ENCODE peak calls at places on chromosomes 11 and 22, in nine cellular contexts. X is kidney; L is Peyer's patch; P is heart right ventricle; E is CD4-positive, CD25-positive, alpha-beta regulatory T cell; F is lung; R is H9; V is upper lobe of right lung; S is A549. B is an unnamed sample. For H3K4me1, the result is how much of the 10 kb centered on the place peaks cover.

GRCh38 chr22:44549021-44549420 is 51.0 kb upstream of the RTL6 start:
- DNase-seq in E (no peak), L (no peak), X (no peak), P (no peak), V (peak), S (no peak), R (no peak), F (no peak), B (no peak)

GRCh38 chr11:104623518-104623917 is 274.7 kb downstream of the CASP12 start:
- DNase-seq in E (no peak), R (no peak), V (no peak), X (no peak), P (no peak), L (no peak), S (no peak), F (no peak), B (peak)

GRCh38 chr11:119049081-119049480 is 7.9 kb downstream of the HYOU1 start:
- DNase-seq in V (no peak), S (no peak), E (no peak), F (no peak), X (peak), R (no peak), L (no peak), P (no peak), B (no peak)

GRCh38 chr22:39932918-39933649 is 27.1 kb upstream of the TMA7B start:
- DNase-seq in L (peak), X (no peak), F (no peak), R (peak), V (no peak), S (peak), E (peak), P (no peak), B (peak)

GRCh38 chr11:27296406-27296994 is 66.5 kb downstream of the CCDC34 start:
- DNase-seq in S (peak), F (no peak), V (no peak), R (no peak), P (no peak), X (no peak), E (peak), L (no peak), B (peak)

GRCh38 chr11:94181943-94182342 is 53.3 kb downstream of the PANX1 start:
- DNase-seq in V (no peak), P (no peak), F (no peak), E (no peak), X (no peak), R (no peak), S (no peak), L (no peak), B (no peak)

GRCh38 chr22:39153220-39153860 is 860 bp upstream of the CBX7 start:
- DNase-seq in S (no peak), V (peak), F (no peak), E (no peak), X (peak), P (no peak), L (peak), R (peak), B (no peak)

GRCh38 chr22:43216738-43217137 is 29.8 kb upstream of the TTLL12 start:
- DNase-seq in V (no peak), S (no peak), L (no peak), E (no peak), R (no peak), P (no peak), X (peak), F (no peak), B (no peak)

GRCh38 chr11:58626915-58627483 is 4.5 kb downstream of the CNTF start:
- DNase-seq in L (no peak), F (no peak), S (no peak), P (no peak), X (no peak), E (no peak), V (no peak), R (no peak), B (no peak)

GRCh38 chr11:122491486-122491885 is 164.0 kb upstream of the UBASH3B start:
- DNase-seq in V (no peak), S (no peak), R (no peak), F (no peak), P (peak), L (no peak), E (peak), X (no peak), B (no peak)

GRCh38 chr22:48711669-48712068 is 1116.0 kb downstream of the BRD1 start:
- DNase-seq in V (peak), X (peak), R (no peak), F (no peak), E (no peak), S (no peak), L (no peak), P (no peak), B (no peak)

GRCh38 chr11:26901162-26901561 is 92.8 kb upstream of the FIBIN start:
- DNase-seq in F (no peak), X (no peak), R (no peak), V (no peak), L (no peak), S (no peak), P (no peak), E (no peak), B (no peak)

GRCh38 chr11:2987881-2988280 is 4.2 kb downstream of the NAP1L4 start:
- DNase-seq in V (no peak), S (no peak), P (no peak), L (no peak), F (no peak), R (no peak), E (peak), X (no peak), B (no peak)

GRCh38 chr22:44615146-44615545 is 86.9 kb upstream of the PRR5 start:
- DNase-seq in S (no peak), R (no peak), L (no peak), F (no peak), V (no peak), E (no peak), X (peak), P (no peak), B (no peak)

GRCh38 chr11:9535189-9535781 is 38.2 kb upstream of the WEE1 start:
- DNase-seq in F (peak), E (peak), R (peak), V (peak), X (no peak), S (no peak), P (peak), L (peak), B (peak)

GRCh38 chr11:66467756-66468155 is 1.1 kb downstream of the PELI3 start:
- DNase-seq in R (peak), X (peak), P (no peak), E (peak), L (peak), S (no peak), F (peak), V (no peak), B (peak)

GRCh38 chr11:106495046-106495445 is 417.6 kb downstream of the AASDHPPT start:
- DNase-seq in F (no peak), P (no peak), V (no peak), R (no peak), E (no peak), X (no peak), L (no peak), S (no peak), B (peak)

GRCh38 chr11:9626778-9627394 is 37.0 kb upstream of the SWAP70 start:
- DNase-seq in L (no peak), V (no peak), R (peak), E (no peak), F (no peak), P (peak), S (no peak), X (no peak), B (no peak)

GRCh38 chr11:35850191-35850590 is 93.7 kb upstream of the LDLRAD3 start:
- DNase-seq in V (no peak), X (no peak), R (no peak), P (no peak), L (no peak), S (no peak), F (no peak), E (no peak), B (no peak)

GRCh38 chr11:62552465-62552782 is 5.8 kb upstream of the AHNAK start:
- DNase-seq in E (no peak), S (no peak), V (no peak), R (no peak), X (no peak), P (no peak), L (no peak), F (no peak), B (no peak)

GRCh38 chr11:19101803-19102520 is 15.0 kb upstream of the ZDHHC13 start:
- DNase-seq in F (no peak), E (no peak), S (no peak), R (no peak), V (no peak), P (no peak), L (no peak), X (no peak), B (no peak)

GRCh38 chr22:22763512-22763911 is 119.1 kb downstream of the GGTLC2 start:
- DNase-seq in S (no peak), L (no peak), P (no peak), V (no peak), R (no peak), E (no peak), F (no peak), X (no peak), B (no peak)

GRCh38 chr11:117099681-117100080 is 1.5 kb upstream of the SIK3 start:
- DNase-seq in X (no peak), F (no peak), L (no peak), S (no peak), R (no peak), P (no peak), E (no peak), V (no peak), B (no peak)

GRCh38 chr11:102449651-102450570 is 2.7 kb downstream of the TMEM123 start:
- DNase-seq in F (no peak), E (no peak), V (no peak), P (no peak), L (no peak), X (no peak), S (no peak), R (no peak), B (no peak)

GRCh38 chr11:94880216-94880615 is 93.1 kb downstream of the CWC15 start:
- DNase-seq in P (no peak), V (no peak), X (no peak), E (no peak), S (peak), L (no peak), R (no peak), F (peak), B (no peak)

GRCh38 chr11:73968356-73968966 is 14.2 kb downstream of the UCP2 start:
- DNase-seq in F (no peak), S (no peak), E (no peak), V (no peak), P (no peak), X (no peak), R (no peak), L (no peak), B (no peak)

GRCh38 chr11:10526974-10527918 is 13.7 kb downstream of the RNF141 start:
- DNase-seq in F (no peak), S (no peak), V (no peak), P (no peak), E (peak), X (no peak), L (no peak), R (no peak), B (no peak)

GRCh38 chr22:24450600-24450999 is 23.2 kb downstream of the ADORA2A start:
- DNase-seq in V (no peak), X (no peak), P (no peak), S (no peak), R (no peak), L (no peak), F (no peak), E (no peak), B (peak)

GRCh38 chr11:73372371-73372993 is 3.7 kb upstream of the RELT start:
- DNase-seq in E (no peak), L (no peak), S (peak), F (no peak), P (no peak), V (no peak), R (peak), X (no peak), B (no peak)

GRCh38 chr11:122737951-122738693 is 82.6 kb downstream of the UBASH3B start:
- DNase-seq in R (no peak), S (no peak), V (no peak), X (no peak), P (no peak), E (no peak), L (no peak), F (no peak), B (no peak)

GRCh38 chr11:115266066-115266465 is 238.1 kb downstream of the CADM1 start:
- DNase-seq in P (no peak), E (no peak), F (no peak), V (no peak), L (no peak), S (no peak), R (no peak), X (no peak), B (no peak)

GRCh38 chr11:121777056-121777455 is 324.3 kb upstream of the SORL1-AS1 start:
- DNase-seq in R (no peak), X (no peak), L (no peak), S (no peak), F (no peak), P (no peak), V (no peak), E (no peak), B (no peak)

GRCh38 chr11:70082829-70083228 is 4.7 kb downstream of the ANO1 start:
- DNase-seq in X (no peak), F (no peak), R (no peak), S (no peak), P (no peak), V (no peak), E (no peak), L (no peak), B (no peak)

GRCh38 chr11:70087446-70088167 is 9.5 kb downstream of the ANO1 start:
- DNase-seq in F (no peak), S (no peak), R (peak), V (peak), E (no peak), P (no peak), X (no peak), L (no peak), B (no peak)

GRCh38 chr11:70085815-70086769 is 8.0 kb downstream of the ANO1 start:
- DNase-seq in E (no peak), S (no peak), L (no peak), P (no peak), X (no peak), V (no peak), F (no peak), R (no peak), B (no peak)

GRCh38 chr11:70080763-70081162 is 2.6 kb downstream of the ANO1 start:
- DNase-seq in P (no peak), E (no peak), V (no peak), F (no peak), S (peak), L (no peak), R (no peak), X (peak), B (no peak)

DNA sequence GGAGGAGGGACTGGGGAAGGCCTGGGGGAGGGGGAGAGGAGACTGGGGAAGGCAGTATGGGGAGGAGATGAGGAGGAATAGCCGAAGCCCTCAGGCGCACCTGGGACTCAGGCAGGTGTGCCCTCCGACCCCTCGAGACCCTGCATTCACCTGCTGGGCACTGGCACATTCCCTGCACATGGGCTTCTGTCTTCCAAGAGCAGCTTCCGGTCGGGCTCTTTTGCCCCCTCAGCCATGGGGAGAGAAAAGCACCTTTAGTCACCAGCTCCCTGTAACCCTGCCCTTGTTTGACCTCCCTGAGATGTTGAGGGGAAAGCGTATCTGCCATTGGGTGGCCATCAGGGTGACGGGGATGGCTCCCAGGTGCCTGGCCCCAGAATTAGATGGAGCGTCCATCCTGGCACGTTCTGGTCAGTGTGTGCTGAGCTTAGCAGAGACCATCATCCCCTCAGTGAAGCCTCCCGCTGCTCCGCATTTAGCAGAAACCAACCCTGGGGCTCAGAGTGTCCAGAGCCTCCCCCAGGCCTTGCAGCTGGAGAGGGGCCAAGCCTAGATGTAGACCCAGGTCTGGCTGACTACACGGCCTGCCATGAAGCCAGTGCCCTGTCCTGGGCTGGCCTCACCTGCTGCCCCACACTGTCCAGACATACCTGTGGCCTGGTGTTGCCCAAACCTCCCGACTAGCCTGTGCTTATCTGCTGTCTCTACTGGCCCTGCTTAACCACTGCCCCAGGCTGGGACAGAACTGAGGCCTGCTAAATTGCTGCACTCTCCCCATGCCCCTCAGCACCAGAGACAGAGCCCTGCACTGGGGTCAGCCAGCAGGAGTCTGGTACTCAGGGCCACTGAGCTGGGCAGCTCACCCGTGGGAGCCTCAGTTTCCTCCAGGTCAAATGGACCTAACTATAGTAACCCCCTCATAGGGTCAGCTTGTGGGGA is 6.2 kb downstream of the ANO1 start:
- DNase-seq in P (no peak), R (no peak), E (no peak), X (no peak), L (no peak), F (no peak), V (no peak), S (no peak), B (no peak)
- H3K4me1 ChIP-seq in P (under half), R (under half), E (under half), X (under half), L (under half), F (under half), V (under half), S (under half), B (under half)

GRCh38 chr11:45089845-45090499 is 56.5 kb upstream of the PRDM11 start:
- DNase-seq in E (peak), L (no peak), X (peak), P (no peak), S (no peak), V (no peak), R (peak), F (no peak), B (no peak)
- H3K4me1 ChIP-seq in E (under half), L (under half), X (under half), P (under half), S (under half), V (under half), R (under half), F (under half), B (under half)

GRCh38 chr11:96215094-96215782 is 127.8 kb downstream of the MAML2 start:
- DNase-seq in E (peak), L (peak), R (no peak), X (peak), F (no peak), S (no peak), V (no peak), P (no peak), B (no peak)
- H3K4me1 ChIP-seq in E (half or more), L (under half), R (under half), X (under half), F (under half), S (half or more), V (half or more), P (under half), B (under half)

GRCh38 chr11:68839953-68840641 is 1.6 kb downstream of the CPT1A start:
- DNase-seq in P (no peak), V (no peak), F (no peak), E (peak), X (no peak), S (no peak), L (peak), R (peak), B (peak)
- H3K4me1 ChIP-seq in P (under half), V (half or more), F (under half), E (half or more), X (under half), S (under half), L (half or more), R (under half), B (under half)

DNA sequence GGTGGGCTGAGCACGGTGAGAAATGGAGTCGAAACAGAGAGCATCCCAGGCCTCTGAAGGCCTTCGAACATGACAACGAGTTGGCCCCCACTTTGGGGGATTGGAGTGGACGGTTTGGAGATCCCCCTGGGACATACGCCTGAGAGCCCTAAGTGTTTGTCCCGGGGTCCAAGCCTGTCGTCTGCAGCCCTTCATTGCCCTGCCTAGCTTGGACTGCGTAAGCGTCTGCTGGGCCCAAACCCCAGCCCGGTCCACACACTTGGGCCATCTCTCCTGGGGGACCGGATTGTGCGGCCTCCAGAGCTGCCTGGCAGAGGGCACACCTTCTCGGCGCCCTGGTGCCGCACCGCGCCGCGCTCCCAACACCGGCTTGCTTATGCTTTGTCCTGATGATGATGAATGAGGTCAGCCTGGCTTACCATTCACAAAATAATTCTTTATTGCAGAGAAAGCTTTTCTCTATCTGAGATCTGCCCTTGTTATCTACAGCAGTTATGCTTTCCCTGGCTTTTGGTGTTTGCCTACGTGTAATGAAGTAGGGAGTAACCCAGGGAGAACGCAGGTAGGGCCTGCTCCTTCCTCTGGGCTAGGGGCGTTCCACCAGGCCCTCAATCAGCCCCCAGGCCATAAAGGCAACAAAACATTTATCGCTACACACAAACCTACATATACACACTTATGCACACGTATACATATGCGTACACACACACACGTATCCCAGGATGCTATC is 85.9 kb upstream of the PPARA start:
- DNase-seq in L (peak), V (peak), S (no peak), R (peak), P (no peak), E (no peak), X (peak), F (no peak), B (no peak)
- H3K4me1 ChIP-seq in L (half or more), V (under half), S (under half), R (under half), P (under half), E (under half), X (under half), F (under half), B (under half)

GRCh38 chr11:86066033-86066432 is 2.9 kb downstream of the PICALM start:
- DNase-seq in F (no peak), E (no peak), P (no peak), R (no peak), V (no peak), X (no peak), L (no peak), S (no peak), B (no peak)
- H3K4me1 ChIP-seq in F (under half), E (half or more), P (under half), R (under half), V (half or more), X (under half), L (under half), S (under half), B (under half)

DNA sequence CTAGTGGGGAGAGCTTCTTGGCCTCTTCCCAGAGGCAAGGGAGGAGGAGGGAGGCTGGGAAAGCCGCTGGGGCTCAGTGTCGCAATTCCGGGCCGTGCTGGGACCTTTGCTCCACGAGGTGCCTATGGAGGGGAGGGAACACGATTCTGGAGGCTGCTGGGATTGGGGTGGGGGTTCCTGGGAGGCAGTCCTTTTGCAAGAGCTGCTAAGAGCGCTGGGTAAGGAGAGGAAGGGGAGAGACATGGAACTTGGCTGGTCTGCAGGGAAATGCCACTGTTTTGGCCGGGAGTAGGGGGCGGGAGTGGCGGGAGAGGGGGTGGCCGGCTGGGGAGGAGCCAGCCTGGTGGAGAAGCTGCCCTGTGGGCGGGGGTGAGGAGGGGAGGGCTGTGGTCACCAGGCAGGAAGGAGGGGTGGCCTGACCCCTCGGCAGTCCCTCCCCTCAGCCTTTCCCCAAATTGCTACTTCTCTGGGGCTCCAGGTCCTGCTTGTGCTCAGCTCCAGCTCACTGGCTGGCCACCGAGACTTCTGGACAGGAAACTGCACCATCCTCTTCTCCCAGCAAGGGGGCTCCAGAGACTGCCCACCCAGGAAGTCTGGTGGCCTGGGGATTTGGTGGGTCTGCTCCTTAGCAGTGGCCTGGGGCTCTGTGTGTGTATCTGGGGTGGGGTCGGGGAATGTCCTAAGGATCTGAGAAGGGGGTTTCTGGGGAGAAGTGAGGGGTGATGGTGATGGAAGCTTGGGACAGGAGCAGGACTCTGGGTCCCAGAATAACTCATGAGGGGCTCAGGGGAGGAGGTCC is at the start of gene NR1H3:
- DNase-seq in P (peak), L (peak), F (peak), X (peak), V (peak), R (peak), S (peak), E (no peak), B (peak)
- H3K4me1 ChIP-seq in P (under half), L (half or more), F (under half), X (under half), V (under half), R (under half), S (half or more), E (under half), B (under half)